ENCODE peak calls at places on chromosomes 2 and 18, in six cellular contexts. O is mucosa of descending colon, I is right lobe of liver, M is brain microvascular endothelial cell, G is endodermal cell, Z is kidney. Q is an unnamed sample.

GRCh38 chr2:106919012-106919411 is 33.0 kb upstream of the ST6GAL2 start:
- DNase-seq in Z (no peak), M (no peak), I (no peak), O (no peak), G (no peak), Q (no peak)

GRCh38 chr2:118050386-118050785 is 36.5 kb upstream of the CCDC93 start:
- DNase-seq in O (no peak), G (no peak), M (no peak), I (no peak), Z (no peak), Q (no peak)

GRCh38 chr18:42760290-42760689 is 355.2 kb downstream of the RIT2 start:
- DNase-seq in I (no peak), O (no peak), M (no peak), G (no peak), Z (no peak), Q (no peak)

GRCh38 chr18:44668280-44668975 is 12.3 kb upstream of the SETBP1 start:
- DNase-seq in O (no peak), G (no peak), Z (no peak), M (no peak), I (no peak), Q (no peak)

GRCh38 chr18:55497825-55498403 is 90.1 kb downstream of the TCF4 start:
- DNase-seq in G (no peak), I (no peak), O (no peak), M (no peak), Z (no peak), Q (no peak)

GRCh38 chr2:25023333-25023732 is 18.5 kb upstream of the EFR3B start:
- DNase-seq in O (no peak), M (no peak), I (no peak), G (no peak), Z (no peak), Q (no peak)

GRCh38 chr2:232568161-232568560 is 17.7 kb downstream of the EIF4E2 start:
- DNase-seq in M (peak; percentile 76), I (no peak), Z (no peak), G (no peak), O (no peak), Q (no peak)

GRCh38 chr2:167478196-167478595 is 589.9 kb downstream of the XIRP2 start:
- DNase-seq in O (no peak), Z (no peak), G (no peak), I (no peak), M (no peak), Q (no peak)

GRCh38 chr2:167980436-167980835 is 267.0 kb downstream of the STK39 start:
- DNase-seq in Z (no peak), O (no peak), I (no peak), G (no peak), M (no peak), Q (no peak)

GRCh38 chr2:5528741-5529140 is 163.4 kb upstream of the SOX11 start:
- DNase-seq in I (no peak), M (no peak), O (no peak), Z (no peak), G (no peak), Q (no peak)

GRCh38 chr2:127569274-127570065 is 34.0 kb downstream of the MYO7B start:
- DNase-seq in Z (peak; percentile 46), M (peak; percentile 64), I (no peak), G (peak; percentile 33), O (no peak), Q (peak; percentile 3)

GRCh38 chr2:317501-318424 is 29.9 kb upstream of the ALKAL2 start:
- DNase-seq in I (no peak), Z (peak; percentile 53), M (peak; percentile 55), G (peak; percentile 71), O (no peak), Q (peak; percentile 1)

GRCh38 chr2:32484907-32485306 is 128.1 kb downstream of the BIRC6 start:
- DNase-seq in G (no peak), O (no peak), Z (no peak), I (no peak), M (peak; percentile 92), Q (peak; percentile 26)

GRCh38 chr2:118016911-118017310 is 3.0 kb upstream of the CCDC93 start:
- DNase-seq in G (no peak), O (no peak), Z (no peak), M (no peak), I (no peak), Q (no peak)

GRCh38 chr2:42025151-42025582 is 22.7 kb upstream of the PKDCC start:
- DNase-seq in M (peak; percentile 34), O (no peak), G (peak; percentile 78), I (no peak), Z (peak; percentile 83), Q (no peak)

GRCh38 chr18:36315736-36316135 is 18.2 kb downstream of the FHOD3 start:
- DNase-seq in M (peak; percentile 72), Z (peak; percentile 57), G (peak; percentile 35), O (no peak), I (no peak), Q (peak; percentile 79)

GRCh38 chr2:43417296-43417695 is 178.5 kb downstream of the THADA start:
- DNase-seq in G (no peak), M (no peak), Z (no peak), I (no peak), O (no peak), Q (peak; percentile 87)

GRCh38 chr2:45190481-45190880 is 181.2 kb upstream of the SIX2 start:
- DNase-seq in Z (no peak), O (no peak), G (peak; percentile 77), I (no peak), M (no peak), Q (no peak)

GRCh38 chr2:168738057-168738456 is 64.4 kb upstream of the NOSTRIN start:
- DNase-seq in G (no peak), Z (no peak), I (no peak), O (no peak), M (no peak), Q (no peak)

GRCh38 chr2:41948397-41948763 is 99.4 kb upstream of the PKDCC start:
- DNase-seq in G (peak; percentile 82), I (no peak), Z (no peak), M (no peak), O (no peak), Q (no peak)

GRCh38 chr2:191539068-191539467 is 138.9 kb upstream of the NABP1 start:
- DNase-seq in O (no peak), M (peak; percentile 24), Z (no peak), G (peak; percentile 59), I (no peak), Q (no peak)

GRCh38 chr2:26255735-26256384 is 11.1 kb downstream of the HADHB start:
- DNase-seq in G (no peak), M (no peak), Z (no peak), O (no peak), I (no peak), Q (no peak)
- H3K4me3 ChIP-seq in G (no peak overlapping the region), M (no peak overlapping the region), Z (no peak overlapping the region), O (no peak overlapping the region), I (no peak overlapping the region), Q (no peak overlapping the region)

DNA sequence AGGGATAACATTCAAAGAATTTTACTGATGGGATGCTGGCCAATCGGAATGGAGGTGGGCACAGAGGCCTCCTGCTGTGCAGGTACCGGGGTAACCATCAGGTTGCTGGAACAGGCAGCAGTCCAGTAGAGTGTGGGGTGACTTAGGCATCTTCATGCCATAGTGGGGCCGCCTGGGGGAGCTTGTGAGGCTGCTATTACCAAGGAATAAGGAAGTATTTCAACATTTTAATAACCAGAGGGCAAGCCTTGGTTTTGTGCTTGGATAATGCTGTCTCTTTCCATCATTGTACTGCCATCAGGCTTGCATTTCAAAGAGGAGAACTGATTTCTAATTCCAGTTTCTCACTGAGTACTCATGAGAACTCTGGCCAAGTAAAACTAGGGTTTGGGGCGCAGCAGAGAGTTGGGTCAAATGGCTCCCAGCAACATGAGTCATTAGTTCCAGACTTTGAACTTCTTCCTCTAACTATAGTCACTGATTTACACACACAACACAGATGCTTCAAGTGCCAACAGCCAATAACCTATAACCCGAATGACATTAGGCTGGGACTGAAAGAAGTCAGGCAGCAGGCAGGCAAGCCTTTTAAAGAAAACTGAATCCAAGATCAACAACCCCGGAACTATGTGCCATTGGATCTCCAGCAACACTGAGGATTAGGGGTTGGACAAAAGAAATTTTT is 56.1 kb upstream of the FHL2 start:
- DNase-seq in M (peak; percentile 73), Z (peak; percentile 92), I (no peak), O (peak; percentile 71), G (peak; percentile 76), Q (peak; percentile 13)
- TF ChIP-seq CTCF in M (peak; percentile 79), Z (no peak), I (no peak), O (no peak), G (peak; percentile 64), Q (peak; percentile 58)

GRCh38 chr18:75201273-75201898 is 7.6 kb downstream of the PTGR3 start:
- DNase-seq in G (no peak), Z (no peak), M (no peak), O (no peak), I (no peak), Q (no peak)

GRCh38 chr18:75202976-75203375 is 6.0 kb downstream of the PTGR3 start:
- DNase-seq in M (no peak), O (no peak), G (no peak), Z (no peak), I (no peak), Q (no peak)

GRCh38 chr18:75200644-75201272 is 8.2 kb downstream of the PTGR3 start:
- DNase-seq in Z (no peak), M (no peak), G (no peak), I (no peak), O (no peak), Q (no peak)

GRCh38 chr18:75203456-75204261 is 5.3 kb downstream of the PTGR3 start:
- DNase-seq in Z (peak; percentile 81), G (no peak), M (no peak), O (no peak), I (no peak), Q (no peak)

GRCh38 chr18:75201936-75202335 is 7.0 kb downstream of the PTGR3 start:
- DNase-seq in O (no peak), M (no peak), G (no peak), I (no peak), Z (no peak), Q (no peak)
- H3K4me3 ChIP-seq in O (no peak overlapping the region), M (no peak overlapping the region), G (no peak overlapping the region), I (no peak overlapping the region), Z (no peak overlapping the region), Q (no peak overlapping the region)

DNA sequence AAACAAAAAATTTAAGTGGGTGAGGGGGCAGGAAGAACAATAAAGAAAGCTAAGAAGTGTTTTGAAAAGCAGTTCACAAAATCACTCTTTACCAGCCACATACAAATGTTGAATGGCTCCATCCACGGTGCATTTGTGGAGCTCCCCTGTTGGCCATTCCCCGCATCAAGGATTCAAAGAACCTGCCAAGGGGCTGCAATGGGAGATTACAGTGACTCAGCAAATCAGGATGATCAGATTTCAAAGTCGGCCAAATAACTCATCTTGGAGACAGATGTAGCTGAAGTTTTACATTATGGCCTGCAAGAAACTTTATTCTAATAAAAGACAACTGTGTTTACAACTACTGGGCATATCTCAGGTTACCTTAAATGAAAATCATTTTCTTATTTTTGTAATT is 26.9 kb downstream of the COL4A3 start:
- DNase-seq in Z (no peak), O (no peak), I (no peak), G (peak; percentile 68), M (peak; percentile 57), Q (no peak)
- TF ChIP-seq CTCF in Z (no peak), O (no peak), I (no peak), G (peak; percentile 48), M (peak; percentile 50), Q (peak; percentile 5)